ENCODE peak calls at places on chromosomes 6 and 20, in eight cellular contexts. K, N, Z, G, B, T, X and F are unnamed samples.

GRCh38 chr6:33073431-33073871 is at the start of gene HLA-DPA1:
- DNase-seq in K (peak), N (peak), Z (peak), G (peak), B (no peak), T (peak), X (peak), F (peak)

GRCh38 chr20:46893877-46894578 is 615 bp upstream of the EYA2 start:
- DNase-seq in K (peak), N (no peak), Z (no peak), G (no peak), B (no peak), T (no peak), X (no peak), F (no peak)

GRCh38 chr6:158502593-158502950 is 57.3 kb upstream of the TMEM181 start:
- DNase-seq in K (no peak), N (no peak), Z (no peak), G (no peak), B (no peak), T (no peak), X (no peak), F (no peak)

GRCh38 chr6:150928882-150929281 is 63.4 kb downstream of the MTHFD1L start:
- DNase-seq in K (no peak), N (no peak), Z (no peak), G (no peak), B (no peak), T (no peak), X (no peak), F (no peak)

GRCh38 chr6:2215342-2215741 is 30.1 kb downstream of the GMDS start:
- DNase-seq in K (no peak), N (no peak), Z (no peak), G (peak), B (no peak), T (no peak), X (no peak), F (no peak)

GRCh38 chr6:30007132-30007764 is 53.8 kb upstream of the POLR1H start:
- DNase-seq in K (no peak), N (no peak), Z (peak), G (no peak), B (no peak), T (no peak), X (peak), F (no peak)

GRCh38 chr6:104625536-104625935 is 234.2 kb downstream of the HACE1 start:
- DNase-seq in K (peak), N (no peak), Z (no peak), G (no peak), B (no peak), T (peak), X (no peak), F (no peak)

GRCh38 chr20:2993250-2993649 is 50.2 kb upstream of the GNRH2 start:
- DNase-seq in K (no peak), N (no peak), Z (no peak), G (no peak), B (no peak), T (no peak), X (no peak), F (no peak)

GRCh38 chr20:49591217-49591865 is 23.4 kb upstream of the PTGIS start:
- DNase-seq in K (peak), N (no peak), Z (peak), G (no peak), B (no peak), T (no peak), X (no peak), F (no peak)

GRCh38 chr20:47529840-47530239 is 28.2 kb downstream of the NCOA3 start:
- DNase-seq in K (no peak), N (no peak), Z (no peak), G (no peak), B (no peak), T (no peak), X (no peak), F (no peak)